ENCODE peak calls at places on chromosomes 16 and 17, in eight cellular contexts. X is psoas muscle, A is mammary epithelial cell, V is suprapubic skin, G is aorta, U is endothelial cell of umbilical vein, N is esophagus squamous epithelium, E is hepatocyte. J is an unnamed sample.

GRCh38 chr16:79158337-79158736 is 442.2 kb downstream of the MAF start:
- DNase-seq in X (no peak), A (no peak), V (no peak), G (no peak), U (no peak), N (no peak), E (no peak), J (no peak)

GRCh38 chr17:13584701-13585080 is 17.0 kb downstream of the HS3ST3A1 start:
- DNase-seq in X (no peak), A (peak; percentile 28), V (no peak), G (no peak), U (no peak), N (no peak), E (no peak), J (peak; percentile 86)

GRCh38 chr17:39927928-39928867 is 666 bp downstream of the LRRC3C start:
- DNase-seq in X (peak; percentile 59), A (no peak), V (peak; percentile 78), G (peak; percentile 71), U (peak; percentile 19), N (no peak), E (peak; percentile 54), J (no peak)

GRCh38 chr17:45261577-45262515 is at the start of gene SPATA32:
- DNase-seq in X (peak; percentile 63), A (no peak), V (no peak), G (peak; percentile 70), U (peak; percentile 43), N (no peak), E (peak; percentile 70), J (peak; percentile 19)

GRCh38 chr17:35801583-35802224 is 6.3 kb upstream of the MMP28 start:
- DNase-seq in X (peak; percentile 74), A (no peak), V (no peak), G (peak; percentile 88), U (peak; percentile 99), N (no peak), E (peak; percentile 73), J (peak; percentile 55)

GRCh38 chr17:71338396-71338795 is 782.4 kb upstream of the SOX9 start:
- DNase-seq in X (no peak), A (peak; percentile 70), V (no peak), G (no peak), U (no peak), N (no peak), E (no peak), J (peak; percentile 60)

GRCh38 chr17:7912927-7913524 is 3.1 kb downstream of the RNF227 start:
- DNase-seq in X (no peak), A (peak; percentile 68), V (no peak), G (peak; percentile 10), U (peak; percentile 70), N (no peak), E (peak; percentile 80), J (peak; percentile 86)

GRCh38 chr16:17222756-17223411 is 247.9 kb downstream of the XYLT1 start:
- DNase-seq in X (peak; percentile 15), A (no peak), V (no peak), G (peak; percentile 69), U (no peak), N (no peak), E (no peak), J (no peak)

GRCh38 chr16:50066482-50067289 is 916 bp downstream of the HEATR3 start:
- DNase-seq in X (no peak), A (no peak), V (no peak), G (no peak), U (no peak), N (no peak), E (no peak), J (no peak)
- H3K4me3 ChIP-seq in X (peak overlapping the region; percentile 91), A (peak overlapping the region; percentile 99), V (peak overlapping the region; percentile 87), G (peak overlapping the region; percentile 64), U (peak overlapping the region; percentile 76), N (peak overlapping the region; percentile 91), E (peak overlapping the region; percentile 90), J (peak overlapping the region; percentile 74)

DNA sequence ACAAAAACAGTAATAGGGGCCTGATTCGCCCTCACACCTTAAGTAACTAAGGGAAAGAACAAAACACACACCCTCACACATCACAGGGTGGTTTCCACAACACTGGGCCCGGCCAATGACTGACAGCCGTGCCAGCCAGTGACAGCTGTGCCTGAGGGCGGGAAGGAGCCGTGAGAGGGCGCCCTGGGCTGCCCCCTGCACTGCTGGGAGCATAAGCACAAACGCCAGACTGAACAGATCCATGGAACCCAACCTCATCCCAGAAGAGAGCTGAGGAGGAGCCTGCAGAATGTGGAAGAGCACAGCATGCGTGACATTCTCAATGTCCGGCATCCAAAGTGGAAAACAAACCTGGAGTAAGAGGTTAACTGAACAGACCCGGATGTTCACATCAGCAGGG is 16.0 kb downstream of the CSNK1D start:
- DNase-seq in X (peak; percentile 68), A (peak; percentile 67), V (no peak), G (no peak), U (peak; percentile 40), N (no peak), E (peak; percentile 44), J (no peak)
- H3K36me3 ChIP-seq in X (peaks cover 81% of the 10 kb centered on the region), A (peaks cover 53% of the 10 kb centered on the region), V (peaks cover 96% of the 10 kb centered on the region), G (peaks cover 19% of the 10 kb centered on the region), U (peaks cover 45% of the 10 kb centered on the region), N (peaks cover 47% of the 10 kb centered on the region), E (peaks cover 3% of the 10 kb centered on the region), J (peaks cover 40% of the 10 kb centered on the region)

GRCh38 chr17:27157297-27157696 is 136.6 kb upstream of the WSB1 start:
- DNase-seq in X (no peak), A (no peak), V (no peak), G (no peak), U (no peak), N (no peak), E (no peak), J (no peak)

GRCh38 chr17:27157898-27158297 is 136.0 kb upstream of the WSB1 start:
- DNase-seq in X (no peak), A (no peak), V (no peak), G (no peak), U (no peak), N (no peak), E (no peak), J (no peak)

GRCh38 chr17:27158390-27158789 is 135.5 kb upstream of the WSB1 start:
- DNase-seq in X (no peak), A (no peak), V (no peak), G (no peak), U (no peak), N (no peak), E (no peak), J (no peak)

GRCh38 chr17:27153005-27153404 is 140.9 kb upstream of the WSB1 start:
- DNase-seq in X (no peak), A (no peak), V (no peak), G (no peak), U (no peak), N (no peak), E (no peak), J (peak; percentile 5)

GRCh38 chr17:27155866-27156265 is 138.0 kb upstream of the WSB1 start:
- DNase-seq in X (no peak), A (no peak), V (no peak), G (no peak), U (no peak), N (no peak), E (no peak), J (no peak)
- H3K9me3 ChIP-seq in X (peaks cover 9% of the 10 kb centered on the region), A (peaks cover 5% of the 10 kb centered on the region), V (no peaks in the 10 kb centered on the region), G (no peaks in the 10 kb centered on the region), U (no peaks in the 10 kb centered on the region), N (no peaks in the 10 kb centered on the region), E (no peaks in the 10 kb centered on the region), J (no peaks in the 10 kb centered on the region)

GRCh38 chr17:50161911-50162288 is 3.9 kb upstream of the SGCA start:
- DNase-seq in X (no peak), A (no peak), V (no peak), G (peak; percentile 48), U (no peak), N (no peak), E (no peak), J (no peak)
- H3K4me3 ChIP-seq in X (peak overlapping the region; percentile 76), A (no peak overlapping the region), V (no peak overlapping the region), G (no peak overlapping the region), U (no peak overlapping the region), N (no peak overlapping the region), E (no peak overlapping the region), J (no peak overlapping the region)

DNA sequence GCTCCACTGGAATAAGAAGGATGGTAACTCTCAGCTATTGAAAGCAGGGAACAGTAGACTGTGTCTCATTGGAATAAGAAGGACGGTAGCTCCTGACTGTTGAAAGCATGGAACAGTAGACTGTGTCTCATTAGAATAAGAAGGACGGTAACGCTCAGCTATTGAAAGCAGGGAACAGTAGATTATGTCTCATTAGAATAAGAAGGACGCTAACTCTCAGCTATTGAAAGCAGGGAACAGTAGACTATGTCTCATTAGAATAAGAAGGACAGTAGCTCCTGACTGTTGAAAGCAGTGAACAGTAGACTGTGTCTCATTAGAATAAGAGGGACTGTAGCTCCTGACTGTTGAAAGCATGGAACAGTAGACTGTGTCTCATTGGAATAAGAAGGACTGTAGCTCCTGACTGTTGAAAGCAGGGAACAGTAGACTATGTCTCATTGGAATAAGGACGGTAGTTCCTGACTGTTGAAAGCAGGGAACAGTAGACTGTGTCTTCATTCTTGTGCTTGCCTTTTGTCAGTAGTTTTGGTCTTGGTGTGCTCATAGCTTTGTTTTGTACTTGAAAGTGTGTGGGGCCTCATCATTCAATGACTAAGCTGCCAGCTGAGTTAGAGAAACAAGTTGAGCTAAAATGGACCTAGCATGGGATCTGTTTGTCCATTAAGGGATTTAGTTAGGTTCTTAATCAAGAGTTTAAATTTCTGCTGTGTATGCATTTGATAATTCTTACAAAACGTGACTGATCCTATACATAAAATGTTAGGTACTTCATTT is 58.5 kb downstream of the BANP start:
- DNase-seq in X (no peak), A (no peak), V (no peak), G (no peak), U (no peak), N (no peak), E (no peak), J (no peak)
- H3K36me3 ChIP-seq in X (peaks cover 47% of the 10 kb centered on the region), A (peaks cover 3% of the 10 kb centered on the region), V (peaks cover 21% of the 10 kb centered on the region), G (peaks cover 4% of the 10 kb centered on the region), U (peaks cover 2% of the 10 kb centered on the region), N (no peaks in the 10 kb centered on the region), E (no peaks in the 10 kb centered on the region), J (peaks cover 11% of the 10 kb centered on the region)

GRCh38 chr16:31727553-31727952 is 146.1 kb upstream of the ZNF267 start:
- DNase-seq in X (no peak), A (no peak), V (no peak), G (no peak), U (no peak), N (no peak), E (no peak), J (no peak)
- H3K9me3 ChIP-seq in X (peaks cover 25% of the 10 kb centered on the region), A (no peaks in the 10 kb centered on the region), V (peaks cover 3% of the 10 kb centered on the region), G (peaks cover 2% of the 10 kb centered on the region), U (no peaks in the 10 kb centered on the region), N (no peaks in the 10 kb centered on the region), E (peaks cover 7% of the 10 kb centered on the region), J (no peaks in the 10 kb centered on the region)

GRCh38 chr16:48608452-48608851 is 1.5 kb downstream of the N4BP1 start:
- DNase-seq in X (no peak), A (peak; percentile 67), V (no peak), G (no peak), U (no peak), N (no peak), E (no peak), J (no peak)
- H3K4me3 ChIP-seq in X (peak overlapping the region; percentile 100), A (peak overlapping the region; percentile 98), V (peak overlapping the region; percentile 88), G (no peak overlapping the region), U (no peak overlapping the region), N (peak overlapping the region; percentile 95), E (peak overlapping the region; percentile 96), J (peak overlapping the region; percentile 80)

J was measured in fibroblast of lung.